ENCODE peak calls at places on chromosomes 11 and 22, in six cellular contexts. W is transverse colon, O is HCT116, V is stomach, Q is endothelial cell of umbilical vein, K is H1. A is an unnamed sample.
A peak's percentile ranks its signal among the peaks of the same experiment; 100 is the strongest.

GRCh38 chr11:20913113-20913512 is 243.7 kb downstream of the NELL1 start:
- DNase-seq in V (no peak), W (no peak), K (no peak), Q (no peak), O (no peak), A (no peak)

GRCh38 chr11:24145411-24145810 is 351.4 kb upstream of the LUZP2 start:
- DNase-seq in V (no peak), W (no peak), K (no peak), O (no peak), Q (no peak), A (no peak)

GRCh38 chr11:101129203-101129943 is at the start of gene PGR:
- DNase-seq in W (peak; percentile 39), O (no peak), K (peak; percentile 55), V (no peak), Q (no peak), A (no peak)

GRCh38 chr11:29351301-29351873 is 665.4 kb downstream of the KCNA4 start:
- DNase-seq in Q (no peak), W (no peak), V (no peak), K (no peak), O (no peak), A (no peak)

GRCh38 chr11:12717851-12718291 is 43.6 kb downstream of the TEAD1 start:
- DNase-seq in O (no peak), K (peak; percentile 43), W (no peak), V (no peak), Q (no peak), A (no peak)

GRCh38 chr11:120465921-120466534 is 45.5 kb upstream of the GRIK4 start:
- DNase-seq in Q (no peak), V (no peak), W (no peak), O (no peak), K (no peak), A (no peak)

GRCh38 chr11:86099727-86100320 is 30.9 kb upstream of the PICALM start:
- DNase-seq in V (no peak), Q (no peak), O (no peak), W (peak; percentile 28), K (no peak), A (no peak)

GRCh38 chr11:34719303-34719848 is 98.5 kb downstream of the EHF start:
- DNase-seq in O (no peak), W (no peak), Q (no peak), K (no peak), V (no peak), A (no peak)

GRCh38 chr11:8040261-8040920 is 40.6 kb upstream of the TUB start:
- DNase-seq in O (no peak), K (peak; percentile 7), W (no peak), Q (no peak), V (no peak), A (peak; percentile 20)

GRCh38 chr11:129331217-129331616 is 44.4 kb upstream of the BARX2 start:
- DNase-seq in K (no peak), Q (no peak), O (no peak), V (peak; percentile 40), W (peak; percentile 63), A (no peak)

GRCh38 chr22:29071261-29072045 is 1.4 kb upstream of the KREMEN1 start:
- DNase-seq in Q (no peak), W (peak; percentile 75), V (peak; percentile 65), K (peak; percentile 78), O (no peak), A (peak; percentile 84)

GRCh38 chr11:33015621-33016551 is at the start of gene DEPDC7:
- DNase-seq in O (peak; percentile 75), W (peak; percentile 90), K (peak; percentile 96), Q (peak; percentile 69), V (peak; percentile 89), A (peak; percentile 91)
- TF ChIP-seq POLR2AphosphoS5 in O (peak; percentile 73), W (peak; percentile 54), K (peak; percentile 74), Q (no peak), V (peak; percentile 58), A (peak; percentile 45)

GRCh38 chr11:78400116-78400515 is 17.5 kb downstream of the GAB2 start:
- DNase-seq in Q (no peak), K (no peak), W (no peak), V (no peak), O (no peak), A (no peak)
- H3K4me1 ChIP-seq in Q (no peaks in the 10 kb centered on the region), K (peaks cover 6% of the 10 kb centered on the region), W (no peaks in the 10 kb centered on the region), V (peaks cover 36% of the 10 kb centered on the region), O (no peaks in the 10 kb centered on the region), A (peaks cover 6% of the 10 kb centered on the region)

GRCh38 chr11:58688779-58689503 is 42.8 kb downstream of the GLYAT start:
- DNase-seq in W (no peak), O (no peak), Q (no peak), V (no peak), K (no peak), A (no peak)
- TF ChIP-seq CTCF in W (no peak), O (no peak), Q (no peak), V (no peak), K (no peak), A (no peak)

GRCh38 chr22:46148336-46148735 is 2.0 kb upstream of the PPARA start:
- DNase-seq in O (no peak), V (no peak), K (no peak), Q (no peak), W (peak; percentile 49), A (no peak)

GRCh38 chr22:46148885-46149492 is 1.3 kb upstream of the PPARA start:
- DNase-seq in W (peak; percentile 52), O (no peak), Q (no peak), K (no peak), V (no peak), A (no peak)

GRCh38 chr22:46149998-46150549 is at the start of gene PPARA:
- DNase-seq in V (peak; percentile 95), O (peak; percentile 22), Q (peak; percentile 40), W (peak; percentile 96), K (peak; percentile 86), A (peak; percentile 98)

GRCh38 chr22:46150615-46151423 is 493 bp downstream of the PPARA start:
- DNase-seq in Q (peak; percentile 19), O (no peak), K (peak; percentile 71), W (peak; percentile 63), V (peak; percentile 41), A (peak; percentile 90)

DNA sequence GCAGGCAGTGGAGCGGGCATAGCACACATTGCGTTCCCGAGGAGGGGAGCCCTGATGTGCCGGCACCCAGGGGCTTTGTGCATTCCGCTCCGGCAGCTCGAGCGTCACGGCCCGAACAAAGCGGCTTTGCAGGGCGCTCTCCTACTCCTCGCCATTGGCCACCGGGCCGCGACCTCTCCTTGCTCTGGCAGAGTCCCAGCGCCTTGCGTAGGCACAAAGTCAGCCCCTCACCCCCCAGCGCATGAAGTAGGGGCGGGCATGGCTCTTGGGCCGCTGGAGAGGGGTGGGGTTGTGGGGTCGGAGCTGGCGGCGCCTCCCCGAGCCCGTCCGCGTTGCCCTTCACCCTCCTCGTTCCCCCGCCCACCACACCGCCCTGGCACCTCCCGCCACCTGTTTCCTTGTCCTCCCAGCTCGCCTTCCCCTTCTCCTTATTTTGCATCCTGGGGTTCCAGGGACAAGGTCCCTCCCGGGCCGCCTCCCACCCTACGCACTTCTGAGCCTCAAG is 781 bp upstream of the PPARA start:
- DNase-seq in K (peak; percentile 84), W (peak; percentile 79), O (no peak), Q (peak; percentile 8), V (peak; percentile 75), A (peak; percentile 89)
- TF ChIP-seq POLR2AphosphoS5 in K (no peak), W (no peak), O (no peak), Q (no peak), V (no peak), A (no peak)

GRCh38 chr11:61358566-61358965 is 3.1 kb downstream of the CYB561A3 start:
- DNase-seq in K (no peak), Q (no peak), O (no peak), V (no peak), W (no peak), A (no peak)

GRCh38 chr11:61356701-61357100 is 5.0 kb downstream of the CYB561A3 start:
- DNase-seq in W (no peak), O (no peak), V (no peak), K (no peak), Q (no peak), A (peak; percentile 88)

GRCh38 chr11:61357233-61357893 is 4.3 kb downstream of the CYB561A3 start:
- DNase-seq in Q (no peak), V (no peak), O (no peak), K (no peak), W (no peak), A (peak; percentile 86)

GRCh38 chr11:61359541-61359940 is 2.1 kb downstream of the CYB561A3 start:
- DNase-seq in Q (peak; percentile 45), K (no peak), O (no peak), W (peak; percentile 49), V (no peak), A (no peak)

GRCh38 chr11:61357894-61358239 is 3.8 kb downstream of the CYB561A3 start:
- DNase-seq in K (no peak), W (no peak), V (no peak), O (no peak), Q (no peak), A (no peak)
- H3K4me1 ChIP-seq in K (no peaks in the 10 kb centered on the region), W (peaks cover 2% of the 10 kb centered on the region), V (peaks cover 33% of the 10 kb centered on the region), O (peaks cover 13% of the 10 kb centered on the region), Q (peaks cover 12% of the 10 kb centered on the region), A (peaks cover 92% of the 10 kb centered on the region)

DNA sequence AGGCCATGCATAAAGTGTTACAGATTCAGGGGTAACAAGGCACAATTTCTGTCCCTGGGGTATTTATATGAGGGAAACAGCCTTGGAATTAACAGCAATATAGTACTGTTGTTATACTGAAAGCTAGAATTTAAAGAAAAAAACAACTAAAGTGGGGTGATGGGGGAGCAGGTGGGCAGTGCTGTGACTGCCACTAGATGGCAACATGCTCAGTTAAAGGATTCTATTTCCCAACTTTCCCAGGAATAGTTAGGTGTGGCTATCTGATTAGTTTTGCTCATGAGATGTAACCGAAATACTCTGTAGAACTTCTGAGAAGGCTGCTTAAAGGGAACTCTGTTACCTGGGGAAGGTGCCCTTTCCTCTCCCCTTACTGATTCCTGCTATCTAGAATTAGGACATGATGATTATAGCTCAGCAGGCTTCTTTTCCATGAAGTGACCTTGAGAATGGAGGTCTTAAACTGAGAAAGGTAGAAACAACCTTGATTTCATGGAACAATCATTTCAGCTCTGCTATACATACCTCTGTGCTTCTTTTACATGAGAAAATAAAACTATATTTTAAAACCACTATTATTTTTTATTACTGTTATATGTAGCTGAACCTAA is 102.6 kb downstream of the RELT start:
- DNase-seq in V (no peak), K (no peak), O (peak; percentile 26), W (no peak), Q (peak; percentile 59), A (no peak)
- TF ChIP-seq CTCF in V (no peak), K (peak; percentile 93), O (peak; percentile 94), W (peak; percentile 61), Q (peak; percentile 79), A (peak; percentile 51)